ENCODE peak calls at places on chromosomes 11 and 22, in four cellular contexts. W is neural progenitor cell, T is MM.1S, G is colonic mucosa. N is an unnamed sample.

GRCh38 chr22:37549704-37550059 is 10.6 kb upstream of the CDC42EP1 start:
- DNase-seq in T (no peak), G (no peak), W (peak), N (no peak)

GRCh38 chr22:30575859-30576258 is 1.4 kb upstream of the GAL3ST1 start:
- DNase-seq in W (no peak), G (peak), T (no peak), N (no peak)

GRCh38 chr11:76444065-76444383 is 794 bp upstream of the EMSY start:
- DNase-seq in G (no peak), W (no peak), T (no peak), N (no peak)

GRCh38 chr11:60924906-60925684 is 835 bp downstream of the TMEM132A start:
- DNase-seq in T (no peak), G (no peak), W (peak), N (no peak)

GRCh38 chr22:44758354-44758969 is 6.1 kb downstream of the ARHGAP8 start:
- DNase-seq in T (no peak), G (peak), W (no peak), N (no peak)

GRCh38 chr22:29883045-29883830 is at the start of gene MTMR3:
- DNase-seq in G (peak), W (peak), T (peak), N (peak)

GRCh38 chr11:61173456-61173855 is 12.2 kb upstream of the VPS37C start:
- DNase-seq in G (no peak), T (peak), W (no peak), N (no peak)

GRCh38 chr11:69442807-69443137 is 38.7 kb upstream of the LINC01488 start:
- DNase-seq in W (no peak), T (no peak), G (peak), N (no peak)

GRCh38 chr11:8649361-8649760 is 33.1 kb downstream of the TRIM66 start:
- DNase-seq in W (no peak), G (no peak), T (no peak), N (no peak)

GRCh38 chr11:31492320-31492913 is 17.0 kb downstream of the IMMP1L start:
- DNase-seq in G (no peak), T (no peak), W (no peak), N (no peak)

GRCh38 chr11:45927684-45928413 is 5.4 kb downstream of the LARGE2 start:
- DNase-seq in W (no peak), G (no peak), T (no peak), N (no peak)

GRCh38 chr11:6411594-6412031 is 7.3 kb downstream of the APBB1 start:
- DNase-seq in G (no peak), W (no peak), T (no peak), N (no peak)

GRCh38 chr22:46619830-46620501 is at the start of gene GRAMD4:
- DNase-seq in W (peak), G (no peak), T (no peak), N (peak)

GRCh38 chr11:92552942-92553341 is 328.3 kb downstream of the FAT3 start:
- DNase-seq in T (peak), W (no peak), G (no peak), N (no peak)

GRCh38 chr11:65663634-65664200 is 1.0 kb upstream of the RELA start:
- DNase-seq in G (peak), W (peak), T (no peak), N (peak)

GRCh38 chr22:43232445-43232844 is 45.5 kb upstream of the TTLL12 start:
- DNase-seq in W (no peak), G (no peak), T (no peak), N (no peak)

GRCh38 chr22:43228863-43229262 is 41.9 kb upstream of the TTLL12 start:
- DNase-seq in G (no peak), T (no peak), W (no peak), N (no peak)

GRCh38 chr22:43230571-43230970 is 43.6 kb upstream of the TTLL12 start:
- DNase-seq in W (no peak), G (no peak), T (no peak), N (no peak)

GRCh38 chr22:43231724-43232034 is 44.7 kb upstream of the TTLL12 start:
- DNase-seq in W (no peak), G (no peak), T (no peak), N (no peak)

GRCh38 chr22:43230983-43231723 is 44.2 kb upstream of the TTLL12 start:
- DNase-seq in W (peak), T (peak), G (peak), N (peak)
- H3K9ac ChIP-seq in W (no peak), T (no peak), G (no peak), N (no peak)

GRCh38 chr11:67253872-67254624 is 12.2 kb upstream of the GRK2 start:
- DNase-seq in T (no peak), W (no peak), G (no peak), N (no peak)
- H3K27ac ChIP-seq in T (no peak), W (no peak), G (no peak), N (no peak)

GRCh38 chr11:2899080-2899783 is 13.7 kb upstream of the CDKN1C start:
- DNase-seq in G (no peak), W (no peak), T (no peak), N (no peak)

GRCh38 chr11:2896047-2896446 is 10.5 kb upstream of the CDKN1C start:
- DNase-seq in G (no peak), W (no peak), T (no peak), N (no peak)

GRCh38 chr11:2897048-2897447 is 11.5 kb upstream of the CDKN1C start:
- DNase-seq in T (no peak), W (no peak), G (no peak), N (no peak)

GRCh38 chr11:2901196-2901796 is 15.7 kb upstream of the CDKN1C start:
- DNase-seq in T (no peak), G (no peak), W (no peak), N (no peak)

GRCh38 chr11:2898366-2899079 is 12.9 kb upstream of the CDKN1C start:
- DNase-seq in T (peak), G (peak), W (no peak), N (peak)
- H3K9ac ChIP-seq in T (peak), G (peak), W (no peak), N (no peak)

GRCh38 chr11:68146704-68147474 is 25.7 kb upstream of the CHKA start:
- DNase-seq in W (no peak), T (no peak), G (peak), N (no peak)
- H3K27ac ChIP-seq in W (no peak), T (no peak), G (peak), N (no peak)

N was measured in DND-41.